ENCODE peak calls at places on chromosomes 3 and 15, in seven cellular contexts. Y, T, L, C, E, Q and S are unnamed samples.

GRCh38 chr3:191379473-191379872 is 49.1 kb upstream of the UTS2B start:
- DNase-seq in C (no peak), L (no peak), E (no peak), T (no peak), Y (no peak), Q (no peak), S (no peak)

GRCh38 chr3:120144267-120144666 is 50.0 kb upstream of the GSK3B start:
- DNase-seq in E (peak), C (no peak), T (peak), Q (no peak), Y (peak), L (no peak), S (no peak)

GRCh38 chr3:117656391-117656790 is 946.8 kb downstream of the TUSC7 start:
- DNase-seq in T (no peak), C (no peak), L (no peak), Q (no peak), E (no peak), Y (no peak), S (no peak)

GRCh38 chr3:31218082-31218481 is 314.6 kb upstream of the STT3B start:
- DNase-seq in T (no peak), Q (no peak), L (no peak), E (no peak), C (no peak), Y (no peak), S (no peak)

GRCh38 chr15:42704492-42704926 is 32.4 kb downstream of the CDAN1 start:
- DNase-seq in L (peak), Y (peak), Q (no peak), C (peak), E (peak), T (peak), S (no peak)

GRCh38 chr15:47184003-47184404 is 533.3 kb upstream of the SEMA6D start:
- DNase-seq in E (no peak), L (no peak), T (peak), Q (peak), Y (no peak), C (peak), S (peak)

GRCh38 chr15:38414351-38414750 is 39.6 kb upstream of the FAM98B start:
- DNase-seq in T (peak), C (peak), L (no peak), Y (peak), Q (peak), E (peak), S (no peak)

GRCh38 chr3:102736961-102737304 is 302.1 kb downstream of the ZPLD1 start:
- DNase-seq in E (no peak), Q (no peak), Y (no peak), T (no peak), L (no peak), C (no peak), S (no peak)

GRCh38 chr15:58582150-58582549 is 150.4 kb downstream of the LIPC start:
- DNase-seq in L (no peak), E (no peak), Y (no peak), T (no peak), C (no peak), Q (no peak), S (no peak)

GRCh38 chr3:171185359-171185758 is 158.8 kb upstream of the SLC2A2 start:
- DNase-seq in Q (no peak), C (no peak), E (no peak), L (no peak), Y (no peak), T (peak), S (no peak)

GRCh38 chr15:75672646-75673425 is 25.1 kb downstream of the SNX33 start:
- DNase-seq in Q (peak), E (peak), C (no peak), T (peak), L (no peak), Y (no peak), S (no peak)

GRCh38 chr15:80695911-80696651 is 971 bp downstream of the ABHD17C start:
- DNase-seq in C (peak), Y (peak), T (peak), L (peak), E (peak), Q (peak), S (peak)

GRCh38 chr3:52535411-52536111 is 844 bp upstream of the UQCC5 start:
- DNase-seq in L (no peak), Y (no peak), Q (no peak), E (no peak), T (no peak), C (no peak), S (no peak)

GRCh38 chr3:134326760-134327593 is 47.3 kb downstream of the AMOTL2 start:
- DNase-seq in Q (no peak), T (peak), Y (peak), E (no peak), L (no peak), C (peak), S (peak)

GRCh38 chr3:60779637-60780036 is 471.6 kb downstream of the FHIT start:
- DNase-seq in T (no peak), Q (no peak), E (no peak), Y (no peak), C (no peak), L (no peak), S (no peak)

GRCh38 chr3:155745795-155746550 is 1.1 kb upstream of the PLCH1 start:
- DNase-seq in C (no peak), L (no peak), Y (peak), Q (no peak), E (peak), T (peak), S (no peak)

GRCh38 chr3:48564022-48564421 is 441 bp upstream of the UCN2 start:
- DNase-seq in E (peak), Y (peak), Q (peak), T (no peak), C (peak), L (peak), S (no peak)

GRCh38 chr3:184336484-184337230 is 743 bp upstream of the FAM131A start:
- DNase-seq in L (no peak), Q (no peak), Y (peak), C (no peak), T (peak), E (peak), S (no peak)

GRCh38 chr3:17091895-17092294 is 207.1 kb downstream of the PLCL2 start:
- DNase-seq in C (no peak), Q (no peak), E (no peak), Y (no peak), T (no peak), L (no peak), S (no peak)

GRCh38 chr3:188067932-188068331 is 86.0 kb upstream of the LPP start:
- DNase-seq in T (no peak), Y (no peak), L (no peak), Q (no peak), C (no peak), E (no peak), S (no peak)

GRCh38 chr3:184604039-184604955 is 42.7 kb downstream of the EPHB3 start:
- DNase-seq in T (peak), Q (no peak), C (no peak), L (no peak), E (no peak), Y (no peak), S (no peak)

GRCh38 chr3:29064085-29064484 is 216.8 kb upstream of the RBMS3 start:
- DNase-seq in E (no peak), Q (no peak), L (no peak), C (no peak), T (no peak), Y (no peak), S (no peak)

GRCh38 chr3:71397046-71397445 is 186.5 kb downstream of the FOXP1 start:
- DNase-seq in E (no peak), Y (peak), L (no peak), Q (no peak), T (peak), C (no peak), S (no peak)

GRCh38 chr3:193347507-193348501 is 30.7 kb downstream of the ATP13A5 start:
- DNase-seq in C (no peak), E (no peak), Q (no peak), L (no peak), T (no peak), Y (no peak), S (no peak)

GRCh38 chr3:44995142-44995770 is 19.2 kb downstream of the EXOSC7 start:
- DNase-seq in T (no peak), Y (no peak), Q (no peak), C (peak), L (no peak), E (peak), S (no peak)

GRCh38 chr3:179769411-179770247 is 116.8 kb downstream of the USP13 start:
- DNase-seq in E (no peak), T (no peak), L (no peak), C (no peak), Q (no peak), Y (no peak), S (no peak)

GRCh38 chr3:18712713-18713575 is 287.8 kb upstream of the SATB1 start:
- DNase-seq in T (no peak), E (no peak), L (no peak), Q (no peak), Y (no peak), C (no peak), S (no peak)

GRCh38 chr3:161254861-161255260 is 33.8 kb downstream of the NMD3 start:
- DNase-seq in Q (no peak), E (no peak), C (no peak), L (no peak), T (no peak), Y (no peak), S (no peak)

GRCh38 chr3:156389151-156389760 is 165.7 kb downstream of the SSR3 start:
- DNase-seq in E (no peak), L (no peak), T (no peak), C (no peak), Y (no peak), Q (peak), S (no peak)

GRCh38 chr3:87227104-87227834 is at the start of gene CHMP2B:
- DNase-seq in T (peak), Y (peak), Q (peak), C (peak), L (peak), E (peak), S (peak)

GRCh38 chr3:127684871-127685707 is 12.3 kb downstream of the ABTB1 start:
- DNase-seq in L (no peak), C (peak), Q (no peak), T (no peak), Y (no peak), E (no peak), S (peak)

GRCh38 chr15:89068325-89068784 is 19.9 kb upstream of the ABHD2 start:
- DNase-seq in Q (no peak), E (no peak), T (no peak), C (peak), Y (no peak), L (no peak), S (no peak)

GRCh38 chr3:64900916-64901903 is 213.4 kb upstream of the ADAMTS9 start:
- DNase-seq in E (no peak), Q (no peak), T (no peak), L (no peak), Y (no peak), C (no peak), S (no peak)

GRCh38 chr15:97972366-97972765 is 11.9 kb downstream of the ARRDC4 start:
- DNase-seq in Q (no peak), Y (no peak), C (no peak), E (no peak), L (no peak), T (no peak), S (no peak)

GRCh38 chr15:91271565-91272153 is 171.6 kb downstream of the SV2B start:
- DNase-seq in Q (no peak), E (peak), C (no peak), T (peak), L (peak), Y (peak), S (no peak)

GRCh38 chr15:98177950-98178848 is 217.7 kb downstream of the ARRDC4 start:
- DNase-seq in C (no peak), E (peak), Q (no peak), Y (peak), T (peak), L (no peak), S (no peak)

GRCh38 chr3:52178537-52178936 is 19.4 kb upstream of the ALAS1 start:
- DNase-seq in L (no peak), T (no peak), C (no peak), E (no peak), Q (no peak), Y (no peak), S (no peak)

GRCh38 chr3:128254066-128254590 is 100.8 kb downstream of the EEFSEC start:
- DNase-seq in Q (no peak), Y (no peak), E (no peak), L (no peak), T (no peak), C (no peak), S (no peak)

GRCh38 chr3:8095724-8096123 is 405.9 kb upstream of the LMCD1 start:
- DNase-seq in C (no peak), E (no peak), L (no peak), Q (no peak), T (peak), Y (peak), S (no peak)

GRCh38 chr15:41550066-41550805 is 6.2 kb upstream of the RPAP1 start:
- DNase-seq in Y (peak), Q (no peak), L (no peak), T (no peak), E (no peak), C (no peak), S (no peak)

DNA sequence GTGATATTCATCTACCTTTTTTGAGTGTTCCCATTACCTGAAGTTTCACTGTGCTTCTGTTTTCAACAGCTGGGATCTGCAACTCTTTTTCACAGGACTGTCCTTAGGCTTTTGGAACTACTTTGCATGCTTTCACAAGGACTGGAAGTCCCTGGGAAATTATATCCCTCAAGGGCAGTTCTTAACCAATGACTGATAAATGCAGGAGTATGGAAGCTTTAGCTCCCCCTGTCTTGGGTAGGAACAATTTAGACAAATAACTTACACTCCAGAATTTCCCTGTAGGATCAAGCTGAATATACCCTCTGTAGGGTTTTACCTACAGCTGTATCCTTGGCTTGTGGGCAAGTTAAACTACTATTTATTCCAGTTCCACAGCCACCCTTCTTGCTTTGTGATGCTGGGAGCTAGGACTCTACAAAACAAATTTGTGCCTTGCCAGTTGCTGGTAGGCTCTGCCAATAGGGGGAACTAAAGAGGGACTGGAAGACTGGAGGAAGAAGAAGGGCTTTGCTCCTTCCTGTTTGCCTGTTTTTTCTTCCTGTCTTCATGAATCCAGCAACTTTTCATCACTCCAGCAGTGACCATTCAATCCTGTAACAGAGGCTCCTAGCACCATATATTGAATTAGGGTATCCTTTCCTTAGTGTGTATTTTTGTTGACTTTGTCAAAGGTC is 6.8 kb upstream of the ZNF280D start:
- DNase-seq in L (no peak), Q (no peak), E (no peak), C (no peak), Y (peak), T (no peak), S (no peak)
- TF ChIP-seq CTCF in L (no peak), Q (no peak), E (no peak), C (no peak), Y (peak), T (no peak), S (no peak)

GRCh38 chr15:24819680-24820079 is 135.1 kb upstream of the SNRPN start:
- DNase-seq in T (no peak), L (no peak), C (no peak), Y (no peak), Q (no peak), E (no peak), S (no peak)

GRCh38 chr15:24823473-24823872 is 131.3 kb upstream of the SNRPN start:
- DNase-seq in E (no peak), C (no peak), Y (no peak), Q (peak), T (peak), L (no peak), S (no peak)
- H3K27ac ChIP-seq in E (no peak), C (no peak), Y (no peak), Q (no peak), T (no peak), L (no peak), S (no peak)

GRCh38 chr3:62113092-62113491 is 260.3 kb downstream of the FEZF2 start:
- DNase-seq in E (no peak), T (no peak), C (no peak), L (no peak), Q (no peak), Y (no peak), S (no peak)

GRCh38 chr3:62110801-62111200 is 262.5 kb downstream of the FEZF2 start:
- DNase-seq in C (no peak), Y (no peak), Q (no peak), T (no peak), L (no peak), E (no peak), S (no peak)

GRCh38 chr3:62109534-62109933 is 263.8 kb downstream of the FEZF2 start:
- DNase-seq in Q (no peak), C (peak), E (no peak), T (no peak), Y (peak), L (no peak), S (no peak)
- TF ChIP-seq CTCF in Q (no peak), C (no peak), E (no peak), T (peak), Y (no peak), L (no peak), S (no peak)

GRCh38 chr3:94647131-94647530 is 584.3 kb downstream of the NSUN3 start:
- DNase-seq in C (no peak), T (no peak), Y (peak), E (no peak), Q (no peak), L (no peak), S (no peak)
- H3K27ac ChIP-seq in C (no peak), T (no peak), Y (no peak), E (no peak), Q (no peak), L (no peak), S (no peak)

DNA sequence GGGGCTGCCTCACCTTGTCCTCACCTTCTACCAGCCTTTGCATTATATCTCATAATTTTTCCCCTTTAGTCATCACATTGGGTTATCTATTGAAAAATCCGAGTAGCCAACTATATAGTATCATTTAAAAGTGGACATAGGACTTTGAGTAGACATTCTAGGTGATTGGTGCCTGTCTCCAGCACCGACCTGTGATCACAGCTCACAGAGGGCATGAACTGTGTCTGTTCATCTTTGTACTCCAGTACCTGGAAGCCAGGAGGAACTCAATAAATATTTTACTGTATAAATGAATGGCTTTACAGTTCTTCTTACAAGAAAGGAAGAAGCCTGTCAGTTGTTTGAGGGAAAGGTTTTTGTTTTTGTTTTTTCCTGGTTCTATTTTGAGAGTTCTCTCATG is 46.0 kb downstream of the CMTM8 start:
- DNase-seq in E (no peak), C (no peak), T (no peak), L (no peak), Q (no peak), Y (no peak), S (no peak)
- TF ChIP-seq CTCF in E (no peak), C (no peak), T (no peak), L (no peak), Q (no peak), Y (no peak), S (no peak)